ENCODE peak calls at places on chromosomes 11 and 22, in seven cellular contexts. E is HuH-7; C is GM13976; N is activated CD4-positive, alpha-beta T cell treated with anti-CD3 and anti-CD28 coated beads, Interleukin-2, amount 10 ng/mL, durations not matched to agents 7 days and 5 days; G is CD4-positive, alpha-beta T cell; L is activated naive CD8-positive, alpha-beta T cell treated with anti-CD3 and anti-CD28 coated beads for 36 hours; S is CD4-positive, alpha-beta memory T cell. Y is an unnamed sample.

GRCh38 chr22:43978558-43978957 is 23.3 kb downstream of the SAMM50 start:
- DNase-seq in L (no peak), C (no peak), E (no peak), S (no peak), N (no peak), G (no peak), Y (no peak)

GRCh38 chr11:128022007-128022368 is 565.4 kb downstream of the ETS1 start:
- DNase-seq in G (no peak), E (no peak), N (no peak), L (no peak), C (no peak), S (no peak), Y (no peak)

GRCh38 chr22:42381152-42381551 is 51.1 kb downstream of the NFAM1 start:
- DNase-seq in G (no peak), N (no peak), C (no peak), S (no peak), L (no peak), E (no peak), Y (no peak)

GRCh38 chr11:74031310-74031676 is 22.4 kb upstream of the UCP3 start:
- DNase-seq in L (no peak), S (no peak), G (no peak), N (no peak), C (no peak), E (no peak), Y (no peak)

GRCh38 chr11:90737328-90738050 is 514.6 kb upstream of the CHORDC1 start:
- DNase-seq in G (no peak), L (no peak), C (no peak), N (no peak), E (no peak), S (no peak), Y (no peak)

GRCh38 chr11:67280341-67280790 is 8.7 kb upstream of the ANKRD13D start:
- DNase-seq in C (no peak), E (no peak), L (no peak), G (no peak), S (no peak), N (no peak), Y (no peak)

GRCh38 chr22:45239378-45240136 is 1.1 kb downstream of the KIAA0930 start:
- DNase-seq in G (no peak), N (no peak), E (no peak), C (no peak), L (no peak), S (no peak), Y (no peak)

GRCh38 chr22:22818202-22818538 is 69.4 kb upstream of the IGLL5 start:
- DNase-seq in S (no peak), E (no peak), L (no peak), C (no peak), G (no peak), N (no peak), Y (no peak)

GRCh38 chr11:125443767-125444311 is 52.2 kb downstream of the FEZ1 start:
- DNase-seq in L (no peak), C (no peak), S (no peak), E (no peak), N (no peak), G (no peak), Y (no peak)

GRCh38 chr22:17797721-17798559 is 23.7 kb upstream of the BID start:
- DNase-seq in N (no peak), L (no peak), G (no peak), S (no peak), C (peak), E (no peak), Y (no peak)

GRCh38 chr11:123590296-123590912 is 64.0 kb downstream of the SCN3B start:
- DNase-seq in C (no peak), N (no peak), L (no peak), G (no peak), E (no peak), S (no peak), Y (peak)

GRCh38 chr22:45551310-45552016 is 48.8 kb downstream of the FBLN1 start:
- DNase-seq in N (no peak), S (no peak), E (no peak), G (no peak), L (no peak), C (no peak), Y (no peak)

GRCh38 chr11:128884703-128885338 is 6.3 kb upstream of the KCNJ5 start:
- DNase-seq in G (peak), E (peak), C (peak), S (peak), N (peak), L (peak), Y (peak)

GRCh38 chr11:66653123-66653522 is 14.6 kb downstream of the RBM4 start:
- DNase-seq in S (no peak), N (no peak), L (no peak), E (no peak), C (no peak), G (no peak), Y (no peak)

GRCh38 chr11:125423247-125423849 is 72.7 kb downstream of the FEZ1 start:
- DNase-seq in C (peak), L (no peak), N (peak), E (peak), G (no peak), S (no peak), Y (peak)

GRCh38 chr22:24801906-24802504 is 4.0 kb upstream of the SGSM1 start:
- DNase-seq in G (no peak), C (no peak), L (no peak), E (peak), S (no peak), N (no peak), Y (no peak)

GRCh38 chr22:23856721-23857605 is 712 bp upstream of the SLC2A11 start:
- DNase-seq in N (no peak), E (peak), S (no peak), G (no peak), C (no peak), L (peak), Y (no peak)

GRCh38 chr11:73198677-73199076 is 19.4 kb upstream of the P2RY2 start:
- DNase-seq in N (no peak), C (no peak), L (no peak), S (no peak), E (no peak), G (no peak), Y (peak)

GRCh38 chr11:116224889-116225200 is 547.9 kb downstream of the BUD13 start:
- DNase-seq in E (no peak), G (no peak), C (no peak), N (no peak), L (no peak), S (no peak), Y (no peak)

GRCh38 chr22:16989915-16990314 is 18.1 kb downstream of the GAB4 start:
- DNase-seq in N (no peak), S (no peak), L (no peak), C (no peak), G (no peak), E (no peak), Y (no peak)

GRCh38 chr11:11044137-11044855 is 186.4 kb upstream of the ZBED5 start:
- DNase-seq in L (no peak), G (no peak), N (no peak), E (no peak), S (no peak), C (no peak), Y (no peak)

GRCh38 chr22:23065495-23066122 is 4.7 kb upstream of the GNAZ start:
- DNase-seq in N (no peak), E (no peak), G (no peak), C (no peak), S (no peak), L (no peak), Y (no peak)

GRCh38 chr11:134838708-134839107 is 426.7 kb upstream of the B3GAT1 start:
- DNase-seq in E (no peak), G (no peak), S (no peak), N (no peak), L (no peak), C (no peak), Y (no peak)

GRCh38 chr11:120546312-120547205 is 35.0 kb downstream of the GRIK4 start:
- DNase-seq in G (no peak), L (no peak), E (no peak), C (no peak), S (no peak), N (no peak), Y (peak)

GRCh38 chr11:70077411-70078094 is 564 bp upstream of the ANO1 start:
- DNase-seq in L (no peak), S (no peak), N (no peak), C (no peak), E (no peak), G (no peak), Y (no peak)

GRCh38 chr11:59801981-59802638 is 8.5 kb downstream of the MRPL16 start:
- DNase-seq in G (no peak), C (no peak), N (no peak), S (no peak), L (no peak), E (no peak), Y (no peak)

GRCh38 chr11:94128171-94128745 is 383 bp upstream of the PANX1 start:
- DNase-seq in C (peak), S (no peak), G (no peak), L (peak), N (no peak), E (peak), Y (no peak)

GRCh38 chr11:15889972-15890371 is 466.4 kb downstream of the SOX6 start:
- DNase-seq in C (no peak), E (no peak), S (no peak), G (no peak), L (no peak), N (no peak), Y (no peak)

GRCh38 chr11:13216019-13217006 is 61.3 kb upstream of the BMAL1 start:
- DNase-seq in S (no peak), N (no peak), L (no peak), G (no peak), E (no peak), C (no peak), Y (peak)

Y was measured in A549.